ENCODE peak calls at places on chromosomes 7 and 10, in eight cellular contexts. One of them, this sample, is unnamed.

GRCh38 chr10:31836569-31837406 is 91.8 kb downstream of the ARHGAP12 start:
- DNase-seq in esophagus squamous epithelium: no peak
- DNase-seq in endothelial cell: peak
- DNase-seq in LNCaP clone FGC: no peak
- DNase-seq in upper lobe of right lung: no peak
- DNase-seq in mammary epithelial cell: peak
- DNase-seq in colonic mucosa: no peak
- DNase-seq in A549: peak
- DNase-seq in this sample: no peak

GRCh38 chr10:79248341-79248931 is 98.8 kb upstream of the PPIF start:
- DNase-seq in esophagus squamous epithelium: no peak
- DNase-seq in endothelial cell: no peak
- DNase-seq in LNCaP clone FGC: no peak
- DNase-seq in upper lobe of right lung: peak
- DNase-seq in mammary epithelial cell: no peak
- DNase-seq in colonic mucosa: peak
- DNase-seq in A549: no peak
- DNase-seq in this sample: peak

GRCh38 chr10:99329238-99329890 is at the start of gene CNNM1:
- DNase-seq in esophagus squamous epithelium: no peak
- DNase-seq in endothelial cell: peak
- DNase-seq in LNCaP clone FGC: no peak
- DNase-seq in upper lobe of right lung: peak
- DNase-seq in mammary epithelial cell: peak
- DNase-seq in colonic mucosa: peak
- DNase-seq in A549: peak
- DNase-seq in this sample: peak

GRCh38 chr10:103127241-103127640 is 65.8 kb downstream of the NT5C2 start:
- DNase-seq in esophagus squamous epithelium: no peak
- DNase-seq in endothelial cell: no peak
- DNase-seq in LNCaP clone FGC: no peak
- DNase-seq in upper lobe of right lung: no peak
- DNase-seq in mammary epithelial cell: no peak
- DNase-seq in colonic mucosa: no peak
- DNase-seq in A549: no peak
- DNase-seq in this sample: no peak

GRCh38 chr10:35497909-35498308 is 107.2 kb upstream of the GJD4 start:
- DNase-seq in esophagus squamous epithelium: no peak
- DNase-seq in endothelial cell: no peak
- DNase-seq in LNCaP clone FGC: no peak
- DNase-seq in upper lobe of right lung: no peak
- DNase-seq in mammary epithelial cell: no peak
- DNase-seq in colonic mucosa: no peak
- DNase-seq in A549: no peak
- DNase-seq in this sample: no peak

GRCh38 chr10:110717830-110718595 is 73.9 kb downstream of the RBM20 start:
- DNase-seq in esophagus squamous epithelium: no peak
- DNase-seq in endothelial cell: no peak
- DNase-seq in LNCaP clone FGC: no peak
- DNase-seq in upper lobe of right lung: peak
- DNase-seq in mammary epithelial cell: no peak
- DNase-seq in colonic mucosa: no peak
- DNase-seq in A549: no peak
- DNase-seq in this sample: peak

GRCh38 chr10:103467391-103467790 is 8.7 kb upstream of the CALHM1 start:
- DNase-seq in esophagus squamous epithelium: no peak
- DNase-seq in endothelial cell: no peak
- DNase-seq in LNCaP clone FGC: no peak
- DNase-seq in upper lobe of right lung: no peak
- DNase-seq in mammary epithelial cell: no peak
- DNase-seq in colonic mucosa: no peak
- DNase-seq in A549: no peak
- DNase-seq in this sample: no peak

GRCh38 chr10:13990918-13991317 is 339.8 kb downstream of the FRMD4A start:
- DNase-seq in esophagus squamous epithelium: no peak
- DNase-seq in endothelial cell: no peak
- DNase-seq in LNCaP clone FGC: peak
- DNase-seq in upper lobe of right lung: no peak
- DNase-seq in mammary epithelial cell: no peak
- DNase-seq in colonic mucosa: no peak
- DNase-seq in A549: no peak
- DNase-seq in this sample: no peak

GRCh38 chr7:30478349-30479228 is at the start of gene NOD1:
- DNase-seq in esophagus squamous epithelium: no peak
- DNase-seq in endothelial cell: peak
- DNase-seq in LNCaP clone FGC: no peak
- DNase-seq in upper lobe of right lung: peak
- DNase-seq in mammary epithelial cell: peak
- DNase-seq in colonic mucosa: peak
- DNase-seq in A549: peak
- DNase-seq in this sample: peak

GRCh38 chr10:103618027-103618385 is 124.5 kb downstream of the NEURL1 start:
- DNase-seq in esophagus squamous epithelium: no peak
- DNase-seq in endothelial cell: no peak
- DNase-seq in LNCaP clone FGC: no peak
- DNase-seq in upper lobe of right lung: no peak
- DNase-seq in mammary epithelial cell: no peak
- DNase-seq in colonic mucosa: no peak
- DNase-seq in A549: no peak
- DNase-seq in this sample: no peak

GRCh38 chr7:30732606-30733005 is 19.3 kb upstream of the INMT start:
- DNase-seq in esophagus squamous epithelium: no peak
- DNase-seq in endothelial cell: no peak
- DNase-seq in LNCaP clone FGC: no peak
- DNase-seq in upper lobe of right lung: peak
- DNase-seq in mammary epithelial cell: no peak
- DNase-seq in colonic mucosa: no peak
- DNase-seq in A549: no peak
- DNase-seq in this sample: no peak

GRCh38 chr10:3978174-3978573 is 193.2 kb upstream of the KLF6 start:
- DNase-seq in esophagus squamous epithelium: no peak
- DNase-seq in endothelial cell: no peak
- DNase-seq in LNCaP clone FGC: no peak
- DNase-seq in upper lobe of right lung: no peak
- DNase-seq in mammary epithelial cell: peak
- DNase-seq in colonic mucosa: no peak
- DNase-seq in A549: no peak
- DNase-seq in this sample: no peak

GRCh38 chr7:12855036-12855435 is 167.6 kb downstream of the ARL4A start:
- DNase-seq in esophagus squamous epithelium: no peak
- DNase-seq in endothelial cell: no peak
- DNase-seq in LNCaP clone FGC: no peak
- DNase-seq in upper lobe of right lung: no peak
- DNase-seq in mammary epithelial cell: no peak
- DNase-seq in colonic mucosa: no peak
- DNase-seq in A549: no peak
- DNase-seq in this sample: no peak

GRCh38 chr10:98168147-98168546 is 33.7 kb downstream of the R3HCC1L start:
- DNase-seq in esophagus squamous epithelium: no peak
- DNase-seq in endothelial cell: no peak
- DNase-seq in LNCaP clone FGC: no peak
- DNase-seq in upper lobe of right lung: no peak
- DNase-seq in mammary epithelial cell: no peak
- DNase-seq in colonic mucosa: no peak
- DNase-seq in A549: no peak
- DNase-seq in this sample: no peak

GRCh38 chr7:2802504-2803341 is 41.4 kb downstream of the GNA12 start:
- DNase-seq in esophagus squamous epithelium: no peak
- DNase-seq in endothelial cell: no peak
- DNase-seq in LNCaP clone FGC: peak
- DNase-seq in upper lobe of right lung: peak
- DNase-seq in mammary epithelial cell: no peak
- DNase-seq in colonic mucosa: no peak
- DNase-seq in A549: peak
- DNase-seq in this sample: no peak

GRCh38 chr7:51321961-51322515 is 5.4 kb upstream of the COBL start:
- DNase-seq in esophagus squamous epithelium: no peak
- DNase-seq in endothelial cell: no peak
- DNase-seq in LNCaP clone FGC: no peak
- DNase-seq in upper lobe of right lung: no peak
- DNase-seq in mammary epithelial cell: no peak
- DNase-seq in colonic mucosa: no peak
- DNase-seq in A549: no peak
- DNase-seq in this sample: no peak

GRCh38 chr7:130990178-130990832 is 256.3 kb upstream of the KLF14 start:
- DNase-seq in esophagus squamous epithelium: no peak
- DNase-seq in endothelial cell: no peak
- DNase-seq in LNCaP clone FGC: peak
- DNase-seq in upper lobe of right lung: no peak
- DNase-seq in mammary epithelial cell: no peak
- DNase-seq in colonic mucosa: peak
- DNase-seq in A549: no peak
- DNase-seq in this sample: peak

GRCh38 chr10:33556581-33556980 is 222.1 kb upstream of the NRP1 start:
- DNase-seq in esophagus squamous epithelium: no peak
- DNase-seq in endothelial cell: no peak
- DNase-seq in LNCaP clone FGC: no peak
- DNase-seq in upper lobe of right lung: no peak
- DNase-seq in mammary epithelial cell: no peak
- DNase-seq in colonic mucosa: no peak
- DNase-seq in A549: no peak
- DNase-seq in this sample: no peak

GRCh38 chr10:112461029-112461887 is 14.2 kb downstream of the VTI1A start:
- DNase-seq in esophagus squamous epithelium: no peak
- DNase-seq in endothelial cell: no peak
- DNase-seq in LNCaP clone FGC: no peak
- DNase-seq in upper lobe of right lung: no peak
- DNase-seq in mammary epithelial cell: peak
- DNase-seq in colonic mucosa: no peak
- DNase-seq in A549: no peak
- DNase-seq in this sample: no peak

GRCh38 chr10:112454910-112455779 is 8.1 kb downstream of the VTI1A start:
- DNase-seq in esophagus squamous epithelium: no peak
- DNase-seq in endothelial cell: no peak
- DNase-seq in LNCaP clone FGC: no peak
- DNase-seq in upper lobe of right lung: no peak
- DNase-seq in mammary epithelial cell: no peak
- DNase-seq in colonic mucosa: no peak
- DNase-seq in A549: no peak
- DNase-seq in this sample: no peak

DNA sequence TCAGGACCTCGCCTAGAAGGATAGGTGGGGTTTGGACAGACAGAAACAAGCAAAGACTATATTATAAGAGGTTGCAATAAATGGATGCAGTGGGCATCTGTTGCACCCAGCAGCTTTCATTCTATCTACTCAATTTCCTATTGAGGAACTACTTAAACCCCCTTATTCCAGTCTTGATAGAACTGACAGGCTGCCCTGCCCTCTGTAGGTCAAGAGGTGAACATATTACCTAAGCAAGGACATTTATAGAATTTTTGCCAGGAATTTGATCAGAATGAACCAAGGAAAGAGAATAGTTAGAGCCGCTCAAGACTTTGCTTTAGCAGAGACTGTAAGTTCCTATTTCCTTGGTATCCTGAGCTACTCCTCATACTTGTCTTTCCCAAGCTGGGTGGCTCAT is 9.5 kb downstream of the VTI1A start:
- DNase-seq in esophagus squamous epithelium: no peak
- DNase-seq in endothelial cell: no peak
- DNase-seq in LNCaP clone FGC: no peak
- DNase-seq in upper lobe of right lung: no peak
- DNase-seq in mammary epithelial cell: no peak
- DNase-seq in colonic mucosa: no peak
- DNase-seq in A549: no peak
- DNase-seq in this sample: no peak
- TF ChIP-seq CTCF in esophagus squamous epithelium: no peak
- TF ChIP-seq CTCF in endothelial cell: peak
- TF ChIP-seq CTCF in LNCaP clone FGC: no peak
- TF ChIP-seq CTCF in upper lobe of right lung: peak
- TF ChIP-seq CTCF in mammary epithelial cell: no peak
- TF ChIP-seq CTCF in colonic mucosa: no peak
- TF ChIP-seq CTCF in A549: peak
- TF ChIP-seq CTCF in this sample: no peak

GRCh38 chr7:74174606-74175082 is 488 bp downstream of the EIF4H start:
- DNase-seq in esophagus squamous epithelium: no peak
- DNase-seq in endothelial cell: peak
- DNase-seq in LNCaP clone FGC: no peak
- DNase-seq in upper lobe of right lung: peak
- DNase-seq in mammary epithelial cell: peak
- DNase-seq in colonic mucosa: peak
- DNase-seq in A549: peak
- DNase-seq in this sample: no peak
- TF ChIP-seq CTCF in esophagus squamous epithelium: no peak
- TF ChIP-seq CTCF in endothelial cell: no peak
- TF ChIP-seq CTCF in LNCaP clone FGC: no peak
- TF ChIP-seq CTCF in upper lobe of right lung: no peak
- TF ChIP-seq CTCF in mammary epithelial cell: no peak
- TF ChIP-seq CTCF in colonic mucosa: no peak
- TF ChIP-seq CTCF in A549: no peak
- TF ChIP-seq CTCF in this sample: no peak

GRCh38 chr10:25683291-25683690 is 250.7 kb upstream of the MYO3A start:
- DNase-seq in esophagus squamous epithelium: no peak
- DNase-seq in endothelial cell: no peak
- DNase-seq in LNCaP clone FGC: no peak
- DNase-seq in upper lobe of right lung: no peak
- DNase-seq in mammary epithelial cell: peak
- DNase-seq in colonic mucosa: no peak
- DNase-seq in A549: no peak
- DNase-seq in this sample: no peak

GRCh38 chr10:25678220-25678619 is 255.8 kb upstream of the MYO3A start:
- DNase-seq in esophagus squamous epithelium: no peak
- DNase-seq in endothelial cell: no peak
- DNase-seq in LNCaP clone FGC: no peak
- DNase-seq in upper lobe of right lung: no peak
- DNase-seq in mammary epithelial cell: no peak
- DNase-seq in colonic mucosa: no peak
- DNase-seq in A549: no peak
- DNase-seq in this sample: no peak

GRCh38 chr10:25678666-25679065 is 255.4 kb upstream of the MYO3A start:
- DNase-seq in esophagus squamous epithelium: no peak
- DNase-seq in endothelial cell: no peak
- DNase-seq in LNCaP clone FGC: no peak
- DNase-seq in upper lobe of right lung: no peak
- DNase-seq in mammary epithelial cell: no peak
- DNase-seq in colonic mucosa: no peak
- DNase-seq in A549: no peak
- DNase-seq in this sample: no peak

GRCh38 chr10:25682203-25682950 is 251.7 kb upstream of the MYO3A start:
- DNase-seq in esophagus squamous epithelium: no peak
- DNase-seq in endothelial cell: no peak
- DNase-seq in LNCaP clone FGC: peak
- DNase-seq in upper lobe of right lung: no peak
- DNase-seq in mammary epithelial cell: peak
- DNase-seq in colonic mucosa: no peak
- DNase-seq in A549: peak
- DNase-seq in this sample: no peak
- TF ChIP-seq CTCF in esophagus squamous epithelium: peak
- TF ChIP-seq CTCF in endothelial cell: peak
- TF ChIP-seq CTCF in LNCaP clone FGC: peak
- TF ChIP-seq CTCF in upper lobe of right lung: no peak
- TF ChIP-seq CTCF in mammary epithelial cell: no peak
- TF ChIP-seq CTCF in colonic mucosa: no peak
- TF ChIP-seq CTCF in A549: peak
- TF ChIP-seq CTCF in this sample: peak

DNA sequence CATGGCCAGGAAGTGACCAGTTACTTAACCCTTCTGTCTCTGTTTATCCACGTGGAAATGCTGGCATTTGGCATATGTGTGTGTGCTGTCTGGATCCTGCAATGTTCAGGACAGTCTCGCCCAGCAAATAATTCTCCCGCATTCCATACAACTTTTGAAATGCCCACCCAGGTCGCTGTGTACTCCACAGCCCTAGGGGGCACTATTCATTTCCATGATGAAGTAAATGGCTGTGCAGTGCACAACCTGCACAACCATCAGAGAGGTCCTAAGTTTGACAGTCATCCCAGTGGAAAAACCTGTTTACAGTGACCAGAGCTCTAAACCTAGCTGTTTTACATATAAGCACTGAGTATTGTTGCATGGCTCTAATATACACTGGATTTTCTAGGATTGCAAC is 38.1 kb downstream of the ZNF503 start:
- DNase-seq in esophagus squamous epithelium: no peak
- DNase-seq in endothelial cell: no peak
- DNase-seq in LNCaP clone FGC: no peak
- DNase-seq in upper lobe of right lung: no peak
- DNase-seq in mammary epithelial cell: no peak
- DNase-seq in colonic mucosa: no peak
- DNase-seq in A549: no peak
- DNase-seq in this sample: no peak
- TF ChIP-seq CTCF in esophagus squamous epithelium: no peak
- TF ChIP-seq CTCF in endothelial cell: no peak
- TF ChIP-seq CTCF in LNCaP clone FGC: no peak
- TF ChIP-seq CTCF in upper lobe of right lung: no peak
- TF ChIP-seq CTCF in mammary epithelial cell: no peak
- TF ChIP-seq CTCF in colonic mucosa: no peak
- TF ChIP-seq CTCF in A549: no peak
- TF ChIP-seq CTCF in this sample: no peak

This sample was measured in lower lobe of right lung.